ENCODE peak calls at places on chromosomes 3 and 15, in eight cellular contexts. S is Panc1, W is PC-3, X is heart right ventricle, M is psoas muscle, O is GM23338, B is lower lobe of right lung, E is heart left ventricle. K is an unnamed sample.
A peak's percentile ranks its signal among the peaks of the same experiment; 100 is the strongest.

GRCh38 chr3:62134061-62134496 is 239.3 kb downstream of the FEZF2 start:
- ATAC-seq in M (peak; percentile 91), W (no peak), B (peak; percentile 78), O (no peak), S (no peak), E (peak; percentile 86), X (peak; percentile 89), K (peak; percentile 28)

GRCh38 chr3:183161552-183162345 is 785 bp downstream of the LAMP3 start:
- ATAC-seq in M (no peak), E (no peak), B (peak; percentile 25), S (peak; percentile 19), X (no peak), O (peak; percentile 62), W (no peak), K (no peak)

GRCh38 chr3:111695584-111696213 is 100.6 kb upstream of the ZBED2 start:
- ATAC-seq in X (no peak), B (no peak), O (no peak), W (peak; percentile 90), M (no peak), E (no peak), S (no peak), K (no peak)

GRCh38 chr3:186719945-186720739 is 3.0 kb downstream of the KNG1 start:
- ATAC-seq in O (no peak), X (peak; percentile 70), E (peak; percentile 81), M (no peak), B (no peak), S (no peak), W (no peak), K (no peak)

GRCh38 chr3:191434036-191434435 is 26.9 kb upstream of the PYDC2 start:
- ATAC-seq in W (no peak), X (no peak), O (no peak), E (no peak), B (no peak), M (no peak), S (no peak), K (no peak)

GRCh38 chr3:172666181-172666872 is 44.5 kb downstream of the NCEH1 start:
- ATAC-seq in B (peak; percentile 54), X (peak; percentile 43), M (no peak), W (no peak), O (peak; percentile 29), E (no peak), S (no peak), K (no peak)

GRCh38 chr3:120798346-120798745 is 55.8 kb downstream of the GTF2E1 start:
- ATAC-seq in X (no peak), M (no peak), W (no peak), B (no peak), O (no peak), E (no peak), S (no peak), K (no peak)

GRCh38 chr3:99684678-99685077 is 46.3 kb downstream of the COL8A1 start:
- ATAC-seq in X (peak; percentile 52), M (no peak), W (no peak), B (peak; percentile 83), E (peak; percentile 29), O (no peak), S (no peak), K (no peak)

GRCh38 chr15:100879046-100879445 is 585 bp upstream of the ALDH1A3 start:
- ATAC-seq in O (peak; percentile 23), W (peak; percentile 9), E (peak; percentile 26), M (peak; percentile 59), S (peak; percentile 58), B (peak; percentile 30), X (peak; percentile 20), K (peak; percentile 23)

GRCh38 chr3:109118584-109118983 is 650 bp upstream of the MORC1 start:
- ATAC-seq in S (no peak), E (no peak), B (no peak), W (no peak), X (no peak), M (no peak), O (no peak), K (no peak)

GRCh38 chr15:63260786-63261185 is 16.6 kb upstream of the APH1B start:
- ATAC-seq in E (no peak), S (no peak), W (no peak), X (no peak), M (no peak), B (no peak), O (no peak), K (no peak)

GRCh38 chr15:91572110-91572509 is 281.4 kb upstream of the SLCO3A1 start:
- ATAC-seq in W (no peak), B (no peak), M (no peak), X (peak; percentile 33), E (peak; percentile 29), S (no peak), O (no peak), K (no peak)

GRCh38 chr3:23672628-23673027 is 133.1 kb upstream of the UBE2E1 start:
- ATAC-seq in M (no peak), B (no peak), E (no peak), X (no peak), S (no peak), W (no peak), O (no peak), K (no peak)

GRCh38 chr15:94875550-94875949 is 644.2 kb downstream of the MCTP2 start:
- ATAC-seq in W (no peak), S (no peak), M (no peak), B (no peak), X (no peak), E (no peak), O (no peak), K (no peak)
- H3K4me3 ChIP-seq in W (no peak overlapping the region), S (no peak overlapping the region), M (no peak overlapping the region), B (no peak overlapping the region), X (no peak overlapping the region), E (no peak overlapping the region), O (no peak overlapping the region), K (no peak overlapping the region)

GRCh38 chr3:152376351-152377183 is 107.8 kb downstream of the MBNL1 start:
- ATAC-seq in O (no peak), W (peak; percentile 29), E (peak; percentile 64), M (peak; percentile 35), B (peak; percentile 29), X (no peak), S (no peak), K (peak; percentile 24)
- H3K27ac ChIP-seq in O (no peak overlapping the region), W (peak overlapping the region; percentile 24), E (peak overlapping the region; percentile 42), M (peak overlapping the region; percentile 82), B (peak overlapping the region; percentile 52), X (peak overlapping the region; percentile 79), S (no peak overlapping the region), K (peak overlapping the region; percentile 71)

DNA sequence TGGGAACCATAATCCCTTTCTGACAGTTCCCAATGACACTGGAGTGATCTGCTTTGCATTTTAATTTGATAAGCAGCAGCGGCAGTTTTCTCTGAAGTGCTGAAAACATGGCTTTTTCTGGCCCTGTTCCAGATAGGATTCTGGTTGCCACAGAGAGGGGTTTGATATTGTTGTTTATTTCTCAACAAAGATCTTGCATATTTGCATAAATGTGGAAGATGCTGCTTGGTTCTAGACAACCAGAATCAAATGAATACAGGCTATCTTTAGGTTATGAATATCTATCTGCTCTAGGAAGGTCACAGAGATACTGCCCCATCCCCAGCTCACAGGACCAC is 137.1 kb downstream of the ZNF609 start:
- ATAC-seq in B (no peak), E (no peak), S (no peak), X (peak; percentile 18), O (no peak), W (no peak), M (no peak), K (no peak)
- H3K4me1 ChIP-seq in B (peaks cover 41% of the 10 kb centered on the region), E (no peaks in the 10 kb centered on the region), S (peaks cover 29% of the 10 kb centered on the region), X (peaks cover 14% of the 10 kb centered on the region), O (peaks cover 12% of the 10 kb centered on the region), W (peaks cover 12% of the 10 kb centered on the region), M (peaks cover 8% of the 10 kb centered on the region), K (peaks cover 40% of the 10 kb centered on the region)

DNA sequence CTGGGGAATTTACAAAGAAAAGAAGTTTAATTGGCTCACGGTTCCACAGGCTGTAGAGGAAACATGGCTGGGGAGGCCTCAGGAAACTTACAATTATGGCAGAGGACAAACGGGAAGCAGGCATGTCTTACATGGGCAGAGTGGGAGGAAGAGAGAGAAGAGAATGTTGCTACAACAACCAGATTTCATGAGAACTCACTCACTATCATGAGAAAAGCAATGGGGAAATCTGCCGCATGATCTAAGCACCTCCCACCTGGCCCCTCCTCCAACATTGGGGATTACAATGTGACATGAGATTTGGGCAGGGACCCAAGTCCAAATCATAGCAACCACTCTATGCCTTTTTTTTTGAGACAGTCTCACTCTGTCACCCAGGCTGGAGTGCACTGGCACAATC is 28.8 kb downstream of the PCNP start:
- ATAC-seq in M (no peak), X (no peak), S (no peak), E (no peak), B (no peak), W (no peak), O (no peak), K (no peak)
- H3K4me3 ChIP-seq in M (no peak overlapping the region), X (no peak overlapping the region), S (no peak overlapping the region), E (no peak overlapping the region), B (no peak overlapping the region), W (no peak overlapping the region), O (no peak overlapping the region), K (no peak overlapping the region)

GRCh38 chr15:41492597-41493204 is 973 bp upstream of the ITPKA start:
- ATAC-seq in B (no peak), O (no peak), S (no peak), W (no peak), X (no peak), M (no peak), E (no peak), K (no peak)
- H3K27ac ChIP-seq in B (peak overlapping the region; percentile 58), O (no peak overlapping the region), S (peak overlapping the region; percentile 77), W (peak overlapping the region; percentile 49), X (peak overlapping the region; percentile 66), M (no peak overlapping the region), E (peak overlapping the region; percentile 54), K (peak overlapping the region; percentile 68)

K was measured in gastroesophageal sphincter.